ENCODE peak calls at places on chromosome 9, in nine cellular contexts. One of them, this sample, is unnamed.

GRCh38 chr9:133788819-133789733 is 50.9 kb upstream of the SARDH start:
- DNase-seq in gastrocnemius medialis: no peak
- DNase-seq in kidney: peak; percentile 76
- DNase-seq in heart left ventricle: peak; percentile 55
- DNase-seq in GM23338: no peak
- DNase-seq in sigmoid colon: no peak
- DNase-seq in HL-60: no peak
- DNase-seq in AG04450: no peak
- DNase-seq in OCI-LY7: no peak
- DNase-seq in this sample: no peak

GRCh38 chr9:131272212-131272611 is 4.1 kb downstream of the FAM78A start:
- DNase-seq in sigmoid colon: no peak
- DNase-seq in heart left ventricle: no peak
- DNase-seq in AG04450: no peak
- DNase-seq in OCI-LY7: peak; percentile 36
- DNase-seq in kidney: peak; percentile 41
- DNase-seq in GM23338: no peak
- DNase-seq in gastrocnemius medialis: no peak
- DNase-seq in HL-60: no peak
- DNase-seq in this sample: no peak

GRCh38 chr9:135850737-135851136 is 56.6 kb downstream of the CAMSAP1 start:
- DNase-seq in heart left ventricle: no peak
- DNase-seq in GM23338: no peak
- DNase-seq in OCI-LY7: no peak
- DNase-seq in HL-60: no peak
- DNase-seq in gastrocnemius medialis: no peak
- DNase-seq in kidney: no peak
- DNase-seq in sigmoid colon: no peak
- DNase-seq in AG04450: no peak
- DNase-seq in this sample: no peak

GRCh38 chr9:93655621-93656425 is 79.4 kb downstream of the PHF2 start:
- DNase-seq in heart left ventricle: peak; percentile 11
- DNase-seq in AG04450: no peak
- DNase-seq in kidney: peak; percentile 60
- DNase-seq in sigmoid colon: peak; percentile 62
- DNase-seq in OCI-LY7: no peak
- DNase-seq in gastrocnemius medialis: peak; percentile 18
- DNase-seq in HL-60: no peak
- DNase-seq in GM23338: no peak
- DNase-seq in this sample: peak; percentile 64

GRCh38 chr9:84397822-84398221 is 57.3 kb upstream of the SLC28A3 start:
- DNase-seq in AG04450: peak; percentile 8
- DNase-seq in sigmoid colon: no peak
- DNase-seq in HL-60: no peak
- DNase-seq in OCI-LY7: no peak
- DNase-seq in heart left ventricle: no peak
- DNase-seq in GM23338: peak; percentile 8
- DNase-seq in gastrocnemius medialis: no peak
- DNase-seq in kidney: no peak
- DNase-seq in this sample: no peak

GRCh38 chr9:3205421-3206095 is 320.2 kb downstream of the RFX3 start:
- DNase-seq in kidney: no peak
- DNase-seq in gastrocnemius medialis: no peak
- DNase-seq in GM23338: no peak
- DNase-seq in sigmoid colon: no peak
- DNase-seq in OCI-LY7: no peak
- DNase-seq in heart left ventricle: no peak
- DNase-seq in HL-60: no peak
- DNase-seq in AG04450: no peak
- DNase-seq in this sample: no peak

GRCh38 chr9:136484153-136485048 is 1.6 kb upstream of the SEC16A start:
- DNase-seq in GM23338: no peak
- DNase-seq in OCI-LY7: no peak
- DNase-seq in HL-60: no peak
- DNase-seq in sigmoid colon: peak; percentile 79
- DNase-seq in AG04450: no peak
- DNase-seq in heart left ventricle: peak; percentile 48
- DNase-seq in kidney: peak; percentile 90
- DNase-seq in gastrocnemius medialis: peak; percentile 22
- DNase-seq in this sample: no peak

GRCh38 chr9:8961186-8961666 is 1161.6 kb upstream of the DMAC1 start:
- DNase-seq in OCI-LY7: no peak
- DNase-seq in gastrocnemius medialis: peak; percentile 67
- DNase-seq in HL-60: no peak
- DNase-seq in AG04450: no peak
- DNase-seq in GM23338: no peak
- DNase-seq in heart left ventricle: peak; percentile 50
- DNase-seq in kidney: no peak
- DNase-seq in sigmoid colon: peak; percentile 71
- DNase-seq in this sample: peak; percentile 70

GRCh38 chr9:38133595-38133994 is 64.6 kb upstream of the SHB start:
- DNase-seq in AG04450: no peak
- DNase-seq in kidney: no peak
- DNase-seq in OCI-LY7: no peak
- DNase-seq in sigmoid colon: no peak
- DNase-seq in GM23338: no peak
- DNase-seq in heart left ventricle: no peak
- DNase-seq in HL-60: no peak
- DNase-seq in gastrocnemius medialis: no peak
- DNase-seq in this sample: no peak

GRCh38 chr9:114938687-114939575 is 8.5 kb upstream of the TNFSF8 start:
- DNase-seq in HL-60: no peak
- DNase-seq in gastrocnemius medialis: peak; percentile 18
- DNase-seq in sigmoid colon: no peak
- DNase-seq in heart left ventricle: no peak
- DNase-seq in GM23338: no peak
- DNase-seq in OCI-LY7: peak; percentile 51
- DNase-seq in AG04450: no peak
- DNase-seq in kidney: no peak
- DNase-seq in this sample: no peak

GRCh38 chr9:127447416-127448111 is 3.6 kb downstream of the RPL12 start:
- DNase-seq in gastrocnemius medialis: no peak
- DNase-seq in AG04450: no peak
- DNase-seq in sigmoid colon: no peak
- DNase-seq in GM23338: no peak
- DNase-seq in OCI-LY7: no peak
- DNase-seq in heart left ventricle: no peak
- DNase-seq in kidney: peak; percentile 6
- DNase-seq in HL-60: peak; percentile 50
- DNase-seq in this sample: no peak

GRCh38 chr9:27688954-27689353 is 115.7 kb upstream of the C9orf72 start:
- DNase-seq in sigmoid colon: no peak
- DNase-seq in gastrocnemius medialis: no peak
- DNase-seq in OCI-LY7: no peak
- DNase-seq in HL-60: no peak
- DNase-seq in GM23338: no peak
- DNase-seq in AG04450: no peak
- DNase-seq in kidney: no peak
- DNase-seq in heart left ventricle: no peak
- DNase-seq in this sample: no peak

GRCh38 chr9:127973169-127974001 is 7.4 kb downstream of the EEIG1 start:
- DNase-seq in sigmoid colon: peak; percentile 71
- DNase-seq in kidney: no peak
- DNase-seq in OCI-LY7: no peak
- DNase-seq in heart left ventricle: no peak
- DNase-seq in AG04450: no peak
- DNase-seq in gastrocnemius medialis: peak; percentile 97
- DNase-seq in HL-60: no peak
- DNase-seq in GM23338: no peak
- DNase-seq in this sample: peak; percentile 70

GRCh38 chr9:73684601-73685000 is 532.9 kb downstream of the ANXA1 start:
- DNase-seq in gastrocnemius medialis: no peak
- DNase-seq in OCI-LY7: no peak
- DNase-seq in AG04450: no peak
- DNase-seq in sigmoid colon: no peak
- DNase-seq in GM23338: no peak
- DNase-seq in kidney: no peak
- DNase-seq in heart left ventricle: no peak
- DNase-seq in HL-60: no peak
- DNase-seq in this sample: no peak

GRCh38 chr9:106796771-106797170 is 66.2 kb upstream of the ZNF462 start:
- DNase-seq in AG04450: no peak
- DNase-seq in kidney: no peak
- DNase-seq in HL-60: no peak
- DNase-seq in gastrocnemius medialis: no peak
- DNase-seq in sigmoid colon: no peak
- DNase-seq in heart left ventricle: no peak
- DNase-seq in GM23338: no peak
- DNase-seq in OCI-LY7: no peak
- DNase-seq in this sample: no peak

GRCh38 chr9:13967011-13967410 is 346.9 kb downstream of the NFIB start:
- DNase-seq in HL-60: no peak
- DNase-seq in OCI-LY7: no peak
- DNase-seq in AG04450: no peak
- DNase-seq in heart left ventricle: no peak
- DNase-seq in GM23338: no peak
- DNase-seq in gastrocnemius medialis: no peak
- DNase-seq in sigmoid colon: no peak
- DNase-seq in kidney: no peak
- DNase-seq in this sample: no peak

GRCh38 chr9:108869092-108869725 is 7.1 kb downstream of the ACTL7A start:
- DNase-seq in OCI-LY7: no peak
- DNase-seq in sigmoid colon: no peak
- DNase-seq in AG04450: no peak
- DNase-seq in GM23338: no peak
- DNase-seq in kidney: no peak
- DNase-seq in gastrocnemius medialis: no peak
- DNase-seq in HL-60: no peak
- DNase-seq in heart left ventricle: no peak
- DNase-seq in this sample: no peak

GRCh38 chr9:136274786-136275654 is 28.9 kb downstream of the CCDC187 start:
- DNase-seq in sigmoid colon: no peak
- DNase-seq in OCI-LY7: no peak
- DNase-seq in HL-60: no peak
- DNase-seq in gastrocnemius medialis: no peak
- DNase-seq in AG04450: no peak
- DNase-seq in kidney: no peak
- DNase-seq in heart left ventricle: no peak
- DNase-seq in GM23338: no peak
- DNase-seq in this sample: no peak

GRCh38 chr9:91939953-91940352 is 10.1 kb downstream of the ROR2 start:
- DNase-seq in gastrocnemius medialis: no peak
- DNase-seq in kidney: no peak
- DNase-seq in AG04450: no peak
- DNase-seq in heart left ventricle: no peak
- DNase-seq in OCI-LY7: no peak
- DNase-seq in GM23338: peak; percentile 43
- DNase-seq in HL-60: no peak
- DNase-seq in sigmoid colon: no peak
- DNase-seq in this sample: no peak

GRCh38 chr9:75964431-75964830 is 74.0 kb downstream of the PCSK5 start:
- DNase-seq in gastrocnemius medialis: no peak
- DNase-seq in HL-60: no peak
- DNase-seq in sigmoid colon: no peak
- DNase-seq in kidney: no peak
- DNase-seq in OCI-LY7: no peak
- DNase-seq in GM23338: no peak
- DNase-seq in heart left ventricle: no peak
- DNase-seq in AG04450: no peak
- DNase-seq in this sample: no peak

GRCh38 chr9:77830618-77831285 is 182.6 kb upstream of the GNA14 start:
- DNase-seq in HL-60: no peak
- DNase-seq in gastrocnemius medialis: no peak
- DNase-seq in sigmoid colon: no peak
- DNase-seq in kidney: no peak
- DNase-seq in OCI-LY7: no peak
- DNase-seq in heart left ventricle: no peak
- DNase-seq in AG04450: no peak
- DNase-seq in GM23338: no peak
- DNase-seq in this sample: no peak

GRCh38 chr9:131404581-131404980 is 10.7 kb downstream of the PRRC2B start:
- DNase-seq in OCI-LY7: no peak
- DNase-seq in HL-60: no peak
- DNase-seq in heart left ventricle: no peak
- DNase-seq in gastrocnemius medialis: no peak
- DNase-seq in sigmoid colon: no peak
- DNase-seq in AG04450: no peak
- DNase-seq in kidney: no peak
- DNase-seq in GM23338: no peak
- DNase-seq in this sample: no peak

GRCh38 chr9:32413424-32413823 is 29.0 kb downstream of the ACO1 start:
- DNase-seq in sigmoid colon: no peak
- DNase-seq in kidney: no peak
- DNase-seq in OCI-LY7: no peak
- DNase-seq in AG04450: no peak
- DNase-seq in gastrocnemius medialis: no peak
- DNase-seq in GM23338: no peak
- DNase-seq in HL-60: no peak
- DNase-seq in heart left ventricle: no peak
- DNase-seq in this sample: no peak
- H3K27ac ChIP-seq in sigmoid colon: no peak overlapping the region
- H3K27ac ChIP-seq in kidney: no peak overlapping the region
- H3K27ac ChIP-seq in OCI-LY7: no peak overlapping the region
- H3K27ac ChIP-seq in AG04450: no peak overlapping the region
- H3K27ac ChIP-seq in gastrocnemius medialis: no peak overlapping the region
- H3K27ac ChIP-seq in GM23338: no peak overlapping the region
- H3K27ac ChIP-seq in HL-60: no peak overlapping the region
- H3K27ac ChIP-seq in heart left ventricle: no peak overlapping the region
- H3K27ac ChIP-seq in this sample: no peak overlapping the region

DNA sequence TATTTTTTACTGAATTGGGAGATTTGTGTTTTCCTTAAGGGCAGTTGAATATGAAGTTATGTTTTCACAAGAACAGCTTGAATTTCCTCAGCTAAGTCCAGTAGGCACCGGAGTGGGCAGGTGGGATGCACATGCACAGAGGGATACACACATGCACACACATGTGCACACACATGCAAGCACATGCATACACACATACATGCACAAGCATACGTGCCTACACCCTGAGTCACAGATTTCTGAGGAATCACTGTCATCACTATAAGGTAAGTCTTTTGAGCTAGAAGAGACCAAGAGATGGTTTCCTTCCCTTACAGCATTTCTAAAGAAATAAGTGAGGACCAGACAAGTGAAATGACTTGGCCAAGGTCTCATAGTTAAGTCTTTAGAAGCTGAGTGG is 8.7 kb downstream of the ENTREP1 start:
- DNase-seq in AG04450: no peak
- DNase-seq in sigmoid colon: no peak
- DNase-seq in kidney: no peak
- DNase-seq in HL-60: no peak
- DNase-seq in OCI-LY7: no peak
- DNase-seq in GM23338: no peak
- DNase-seq in heart left ventricle: no peak
- DNase-seq in gastrocnemius medialis: no peak
- DNase-seq in this sample: no peak
- TF ChIP-seq CTCF in AG04450: no peak
- TF ChIP-seq CTCF in sigmoid colon: no peak
- TF ChIP-seq CTCF in kidney: no peak
- TF ChIP-seq CTCF in HL-60: no peak
- TF ChIP-seq CTCF in OCI-LY7: no peak
- TF ChIP-seq CTCF in GM23338: no peak
- TF ChIP-seq CTCF in heart left ventricle: no peak
- TF ChIP-seq CTCF in gastrocnemius medialis: no peak
- TF ChIP-seq CTCF in this sample: no peak

GRCh38 chr9:95506692-95507455 is 9.9 kb downstream of the PTCH1 start:
- DNase-seq in kidney: peak; percentile 87
- DNase-seq in HL-60: peak; percentile 60
- DNase-seq in gastrocnemius medialis: peak; percentile 22
- DNase-seq in AG04450: no peak
- DNase-seq in heart left ventricle: peak; percentile 50
- DNase-seq in sigmoid colon: peak; percentile 77
- DNase-seq in OCI-LY7: peak; percentile 64
- DNase-seq in GM23338: peak; percentile 67
- DNase-seq in this sample: peak; percentile 80
- H3K4me3 ChIP-seq in kidney: peak overlapping the region; percentile 94
- H3K4me3 ChIP-seq in HL-60: peak overlapping the region; percentile 47
- H3K4me3 ChIP-seq in gastrocnemius medialis: peak overlapping the region; percentile 95
- H3K4me3 ChIP-seq in AG04450: peak overlapping the region; percentile 88
- H3K4me3 ChIP-seq in heart left ventricle: peak overlapping the region; percentile 96
- H3K4me3 ChIP-seq in sigmoid colon: peak overlapping the region; percentile 76
- H3K4me3 ChIP-seq in OCI-LY7: peak overlapping the region; percentile 82
- H3K4me3 ChIP-seq in GM23338: peak overlapping the region; percentile 87
- H3K4me3 ChIP-seq in this sample: peak overlapping the region; percentile 80

GRCh38 chr9:129213551-129213950 is 35.5 kb upstream of the IER5L start:
- DNase-seq in sigmoid colon: no peak
- DNase-seq in HL-60: no peak
- DNase-seq in GM23338: no peak
- DNase-seq in AG04450: no peak
- DNase-seq in gastrocnemius medialis: no peak
- DNase-seq in heart left ventricle: no peak
- DNase-seq in kidney: no peak
- DNase-seq in OCI-LY7: no peak
- DNase-seq in this sample: no peak
- H3K27ac ChIP-seq in sigmoid colon: no peak overlapping the region
- H3K27ac ChIP-seq in HL-60: no peak overlapping the region
- H3K27ac ChIP-seq in GM23338: no peak overlapping the region
- H3K27ac ChIP-seq in AG04450: no peak overlapping the region
- H3K27ac ChIP-seq in gastrocnemius medialis: no peak overlapping the region
- H3K27ac ChIP-seq in heart left ventricle: no peak overlapping the region
- H3K27ac ChIP-seq in kidney: no peak overlapping the region
- H3K27ac ChIP-seq in OCI-LY7: no peak overlapping the region
- H3K27ac ChIP-seq in this sample: no peak overlapping the region